ENCODE peak calls at places on chromosomes 12 and 14, in nine cellular contexts. P, O, R, F, D, U, C, B and K are unnamed samples.

GRCh38 chr14:91246051-91246852 is 1.7 kb upstream of the GPR68 start:
- DNase-seq in P (no peak), O (no peak), B (no peak), U (peak; percentile 78), D (no peak), C (no peak), R (no peak), F (peak; percentile 79), K (no peak)

GRCh38 chr12:128702344-128702743 is 121.4 kb downstream of the SLC15A4 start:
- DNase-seq in U (no peak), O (no peak), P (no peak), D (no peak), F (no peak), B (no peak), R (no peak), C (no peak), K (no peak)

GRCh38 chr14:105382343-105383082 is 15.8 kb upstream of the TEX22 start:
- DNase-seq in D (no peak), U (peak; percentile 59), F (no peak), O (no peak), P (no peak), R (no peak), B (no peak), C (no peak), K (no peak)

GRCh38 chr14:37711499-37712475 is 116.4 kb downstream of the TTC6 start:
- DNase-seq in U (no peak), C (no peak), P (no peak), B (no peak), O (no peak), D (no peak), F (no peak), R (no peak), K (no peak)

GRCh38 chr12:56129210-56129691 is 1.2 kb downstream of the ESYT1 start:
- DNase-seq in O (peak; percentile 48), U (peak; percentile 96), C (peak; percentile 79), D (no peak), R (peak; percentile 31), F (peak; percentile 62), B (peak; percentile 66), P (peak; percentile 81), K (no peak)

GRCh38 chr12:32896438-32897275 is at the start of gene PKP2:
- DNase-seq in O (peak; percentile 84), R (no peak), D (peak; percentile 69), U (peak; percentile 85), B (no peak), F (no peak), C (peak; percentile 21), P (peak; percentile 97), K (no peak)

GRCh38 chr12:90036641-90037040 is 328.0 kb upstream of the ATP2B1 start:
- DNase-seq in D (no peak), B (no peak), U (no peak), F (no peak), P (no peak), R (peak; percentile 42), C (peak; percentile 78), O (no peak), K (no peak)

GRCh38 chr14:64234877-64235651 is 59.1 kb downstream of the ESR2 start:
- DNase-seq in P (no peak), U (no peak), D (no peak), C (no peak), R (peak; percentile 61), O (peak; percentile 71), F (no peak), B (no peak), K (peak; percentile 56)

GRCh38 chr12:130434560-130434959 is 96.9 kb downstream of the PIWIL1 start:
- DNase-seq in O (no peak), P (peak; percentile 27), U (peak; percentile 61), D (no peak), F (no peak), C (no peak), R (no peak), B (peak; percentile 36), K (no peak)

GRCh38 chr12:27333311-27334009 is 824 bp downstream of the BMAL2 start:
- DNase-seq in B (peak; percentile 46), C (peak; percentile 45), D (peak; percentile 9), O (peak; percentile 34), P (peak; percentile 56), F (no peak), R (no peak), U (peak; percentile 89), K (no peak)

GRCh38 chr14:38662781-38663180 is 406.9 kb upstream of the CLEC14A start:
- DNase-seq in P (no peak), R (no peak), O (no peak), F (no peak), B (no peak), D (peak; percentile 12), U (peak; percentile 21), C (no peak), K (no peak)

GRCh38 chr12:1464925-1465324 is 129.5 kb downstream of the FBXL14 start:
- DNase-seq in P (no peak), O (no peak), B (no peak), C (peak; percentile 52), U (no peak), R (no peak), F (no peak), D (no peak), K (no peak)

GRCh38 chr12:104423809-104424208 is 32.9 kb upstream of the CHST11 start:
- DNase-seq in D (no peak), B (no peak), P (no peak), U (no peak), C (no peak), F (no peak), R (no peak), O (no peak), K (no peak)

GRCh38 chr12:110555509-110556406 is 27.4 kb downstream of the PPTC7 start:
- DNase-seq in C (peak; percentile 84), F (no peak), U (no peak), D (no peak), P (no peak), R (peak; percentile 82), B (no peak), O (no peak), K (peak; percentile 53)

GRCh38 chr12:122860052-122860853 is 25.0 kb downstream of the HIP1R start:
- DNase-seq in C (peak; percentile 86), D (peak; percentile 73), O (peak; percentile 89), U (peak; percentile 96), P (peak; percentile 87), B (peak; percentile 85), R (no peak), F (peak; percentile 68), K (peak; percentile 55)

GRCh38 chr12:51281202-51281924 is 11.1 kb upstream of the SMAGP start:
- DNase-seq in F (no peak), O (no peak), D (no peak), R (peak; percentile 45), P (no peak), U (no peak), B (no peak), C (peak; percentile 74), K (peak; percentile 42)

GRCh38 chr14:74647834-74648361 is 35.9 kb upstream of the LTBP2 start:
- DNase-seq in C (peak; percentile 41), D (no peak), B (no peak), O (no peak), R (no peak), P (no peak), U (no peak), F (no peak), K (no peak)

GRCh38 chr14:93788557-93789365 is 476 bp upstream of the PRIMA1 start:
- DNase-seq in D (peak; percentile 49), U (no peak), P (peak; percentile 66), C (peak; percentile 50), B (peak; percentile 62), R (no peak), F (no peak), O (peak; percentile 71), K (no peak)

DNA sequence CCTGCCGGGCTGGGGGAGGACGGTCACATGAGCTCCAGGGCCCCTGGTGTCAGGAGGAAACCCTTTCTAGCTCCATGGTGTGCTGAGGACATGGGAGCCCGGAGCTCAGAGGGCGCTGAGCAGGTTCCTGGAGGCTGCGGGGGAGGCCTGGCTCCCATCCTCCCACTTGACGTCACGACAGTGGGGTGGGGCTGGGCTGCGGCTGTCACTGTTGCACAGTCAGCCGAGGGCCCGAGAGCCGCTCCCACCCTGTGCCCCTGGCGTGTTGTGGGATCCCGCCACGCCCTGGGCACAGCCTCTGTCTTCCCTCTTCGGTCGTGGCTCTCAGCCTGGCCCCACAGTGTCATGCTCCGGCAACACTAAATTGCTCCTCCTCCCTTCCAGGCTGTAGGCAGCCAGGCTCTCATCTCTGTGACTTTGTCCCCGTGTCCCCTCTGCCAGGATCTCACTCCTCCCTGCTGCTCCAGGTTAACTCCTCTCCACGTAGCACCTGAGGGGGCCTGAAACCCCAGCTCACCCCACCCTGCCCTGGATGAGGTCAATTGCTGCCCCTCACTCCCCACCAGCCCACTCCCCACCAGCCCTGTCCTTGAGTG is 33.0 kb downstream of the BEGAIN start:
- DNase-seq in O (peak; percentile 13), U (no peak), D (no peak), F (no peak), R (no peak), C (peak; percentile 82), B (no peak), P (no peak), K (no peak)
- H3K27ac ChIP-seq in O (no peak overlapping the region), U (no peak overlapping the region), D (no peak overlapping the region), F (no peak overlapping the region), R (no peak overlapping the region), C (no peak overlapping the region), B (no peak overlapping the region), P (no peak overlapping the region), K (no peak overlapping the region)

DNA sequence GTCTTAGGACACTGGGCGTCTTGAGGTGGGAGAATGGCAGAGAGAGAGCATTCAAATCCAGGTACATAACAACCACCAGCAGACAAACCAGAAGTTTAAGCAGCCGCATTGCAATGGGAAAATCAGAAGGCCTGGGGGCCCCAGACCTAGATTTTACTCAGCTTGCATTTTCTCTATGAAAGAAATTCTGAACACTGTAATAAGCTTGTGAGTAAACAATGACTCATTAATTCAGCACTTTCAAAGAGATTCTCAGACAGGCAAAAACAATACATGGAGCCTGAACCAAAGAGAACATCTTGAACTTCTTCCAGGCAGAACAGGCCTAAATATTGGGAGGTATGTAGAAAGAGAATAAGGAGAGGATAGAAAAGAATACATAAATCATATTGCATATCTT is 69.8 kb upstream of the IFNG-AS1 start:
- DNase-seq in R (peak; percentile 36), D (no peak), U (no peak), O (no peak), C (peak; percentile 67), B (no peak), P (no peak), F (no peak), K (no peak)
- H3K27ac ChIP-seq in R (peak overlapping the region; percentile 29), D (no peak overlapping the region), U (no peak overlapping the region), O (no peak overlapping the region), C (no peak overlapping the region), B (no peak overlapping the region), P (no peak overlapping the region), F (no peak overlapping the region), K (no peak overlapping the region)

DNA sequence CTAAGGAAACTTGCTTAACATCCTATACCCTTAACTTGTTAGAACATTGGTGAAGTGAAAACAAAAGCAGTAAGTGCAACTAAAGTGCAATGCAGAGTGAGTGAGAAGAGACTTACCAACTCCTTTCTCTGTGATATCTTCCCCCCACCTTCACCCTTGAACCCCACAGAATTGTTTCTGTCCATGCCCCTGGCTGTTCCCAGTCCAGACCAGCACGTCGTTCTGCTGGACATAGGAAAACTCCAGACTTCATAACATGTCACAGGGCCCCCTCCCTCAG is 91.9 kb downstream of the DAD1 start:
- DNase-seq in O (no peak), D (no peak), U (no peak), R (no peak), F (no peak), P (no peak), C (no peak), B (no peak), K (no peak)
- H3K27ac ChIP-seq in O (no peak overlapping the region), D (no peak overlapping the region), U (peak overlapping the region; percentile 34), R (no peak overlapping the region), F (peak overlapping the region; percentile 83), P (no peak overlapping the region), C (no peak overlapping the region), B (no peak overlapping the region), K (no peak overlapping the region)

GRCh38 chr12:107130830-107131760 is 37.7 kb upstream of the CRY1 start:
- DNase-seq in F (no peak), R (no peak), D (no peak), B (no peak), C (no peak), P (no peak), U (no peak), O (peak; percentile 59), K (no peak)
- H3K27ac ChIP-seq in F (no peak overlapping the region), R (no peak overlapping the region), D (no peak overlapping the region), B (no peak overlapping the region), C (no peak overlapping the region), P (no peak overlapping the region), U (no peak overlapping the region), O (peak overlapping the region; percentile 39), K (no peak overlapping the region)